ENCODE peak calls at places on chromosomes 11 and 22, in eight cellular contexts. One of them, this sample, is unnamed.

GRCh38 chr11:119745776-119746535 is 17.0 kb upstream of the NECTIN1 start:
- DNase-seq in fibroblast of lung: no peak
- DNase-seq in activated CD8-positive, alpha-beta memory T cell treated with anti-CD3 and anti-CD28 coated beads for 1 hour: no peak
- DNase-seq in AML-193: no peak
- DNase-seq in MCF 10A: no peak
- DNase-seq in EH: no peak
- DNase-seq in activated CD4-positive, alpha-beta T cell treated with anti-CD3 and anti-CD28 coated beads, Interleukin-2, amount 10 ng/mL, durations not matched to agents 7 days and 5 days: no peak
- DNase-seq in nucleus accumbens: no peak
- DNase-seq in this sample: no peak

GRCh38 chr11:78690588-78690987 is 115.9 kb upstream of the NARS2 start:
- DNase-seq in fibroblast of lung: peak; percentile 3
- DNase-seq in activated CD8-positive, alpha-beta memory T cell treated with anti-CD3 and anti-CD28 coated beads for 1 hour: no peak
- DNase-seq in AML-193: no peak
- DNase-seq in MCF 10A: peak; percentile 9
- DNase-seq in EH: peak; percentile 16
- DNase-seq in activated CD4-positive, alpha-beta T cell treated with anti-CD3 and anti-CD28 coated beads, Interleukin-2, amount 10 ng/mL, durations not matched to agents 7 days and 5 days: no peak
- DNase-seq in nucleus accumbens: no peak
- DNase-seq in this sample: no peak

GRCh38 chr11:90916706-90917105 is 693.9 kb upstream of the CHORDC1 start:
- DNase-seq in fibroblast of lung: no peak
- DNase-seq in activated CD8-positive, alpha-beta memory T cell treated with anti-CD3 and anti-CD28 coated beads for 1 hour: no peak
- DNase-seq in AML-193: no peak
- DNase-seq in MCF 10A: no peak
- DNase-seq in EH: no peak
- DNase-seq in activated CD4-positive, alpha-beta T cell treated with anti-CD3 and anti-CD28 coated beads, Interleukin-2, amount 10 ng/mL, durations not matched to agents 7 days and 5 days: no peak
- DNase-seq in nucleus accumbens: no peak
- DNase-seq in this sample: no peak

GRCh38 chr22:26476705-26477340 is 6.8 kb downstream of the HPS4 start:
- DNase-seq in fibroblast of lung: no peak
- DNase-seq in activated CD8-positive, alpha-beta memory T cell treated with anti-CD3 and anti-CD28 coated beads for 1 hour: no peak
- DNase-seq in AML-193: peak; percentile 67
- DNase-seq in MCF 10A: no peak
- DNase-seq in EH: peak; percentile 71
- DNase-seq in activated CD4-positive, alpha-beta T cell treated with anti-CD3 and anti-CD28 coated beads, Interleukin-2, amount 10 ng/mL, durations not matched to agents 7 days and 5 days: no peak
- DNase-seq in nucleus accumbens: no peak
- DNase-seq in this sample: no peak

GRCh38 chr22:31595271-31595670 is 66.7 kb downstream of the PISD start:
- DNase-seq in fibroblast of lung: no peak
- DNase-seq in activated CD8-positive, alpha-beta memory T cell treated with anti-CD3 and anti-CD28 coated beads for 1 hour: no peak
- DNase-seq in AML-193: no peak
- DNase-seq in MCF 10A: no peak
- DNase-seq in EH: no peak
- DNase-seq in activated CD4-positive, alpha-beta T cell treated with anti-CD3 and anti-CD28 coated beads, Interleukin-2, amount 10 ng/mL, durations not matched to agents 7 days and 5 days: no peak
- DNase-seq in nucleus accumbens: no peak
- DNase-seq in this sample: no peak

GRCh38 chr11:396511-396947 is 2.5 kb downstream of the PKP3 start:
- DNase-seq in fibroblast of lung: peak; percentile 33
- DNase-seq in activated CD8-positive, alpha-beta memory T cell treated with anti-CD3 and anti-CD28 coated beads for 1 hour: no peak
- DNase-seq in AML-193: peak; percentile 18
- DNase-seq in MCF 10A: no peak
- DNase-seq in EH: peak; percentile 59
- DNase-seq in activated CD4-positive, alpha-beta T cell treated with anti-CD3 and anti-CD28 coated beads, Interleukin-2, amount 10 ng/mL, durations not matched to agents 7 days and 5 days: no peak
- DNase-seq in nucleus accumbens: no peak
- DNase-seq in this sample: no peak

GRCh38 chr11:22207162-22207561 is 14.3 kb downstream of the ANO5 start:
- DNase-seq in fibroblast of lung: no peak
- DNase-seq in activated CD8-positive, alpha-beta memory T cell treated with anti-CD3 and anti-CD28 coated beads for 1 hour: no peak
- DNase-seq in AML-193: no peak
- DNase-seq in MCF 10A: no peak
- DNase-seq in EH: no peak
- DNase-seq in activated CD4-positive, alpha-beta T cell treated with anti-CD3 and anti-CD28 coated beads, Interleukin-2, amount 10 ng/mL, durations not matched to agents 7 days and 5 days: no peak
- DNase-seq in nucleus accumbens: no peak
- DNase-seq in this sample: no peak

GRCh38 chr22:37160037-37160436 is 10.3 kb upstream of the IL2RB start:
- DNase-seq in fibroblast of lung: no peak
- DNase-seq in activated CD8-positive, alpha-beta memory T cell treated with anti-CD3 and anti-CD28 coated beads for 1 hour: no peak
- DNase-seq in AML-193: no peak
- DNase-seq in MCF 10A: no peak
- DNase-seq in EH: no peak
- DNase-seq in activated CD4-positive, alpha-beta T cell treated with anti-CD3 and anti-CD28 coated beads, Interleukin-2, amount 10 ng/mL, durations not matched to agents 7 days and 5 days: no peak
- DNase-seq in nucleus accumbens: no peak
- DNase-seq in this sample: no peak

GRCh38 chr11:67632982-67633755 is 3.4 kb upstream of the NUDT8 start:
- DNase-seq in fibroblast of lung: no peak
- DNase-seq in activated CD8-positive, alpha-beta memory T cell treated with anti-CD3 and anti-CD28 coated beads for 1 hour: no peak
- DNase-seq in AML-193: no peak
- DNase-seq in MCF 10A: no peak
- DNase-seq in EH: no peak
- DNase-seq in activated CD4-positive, alpha-beta T cell treated with anti-CD3 and anti-CD28 coated beads, Interleukin-2, amount 10 ng/mL, durations not matched to agents 7 days and 5 days: no peak
- DNase-seq in nucleus accumbens: no peak
- DNase-seq in this sample: no peak

GRCh38 chr22:42969348-42969975 is 45.5 kb downstream of the PACSIN2 start:
- DNase-seq in fibroblast of lung: peak; percentile 42
- DNase-seq in activated CD8-positive, alpha-beta memory T cell treated with anti-CD3 and anti-CD28 coated beads for 1 hour: no peak
- DNase-seq in AML-193: no peak
- DNase-seq in MCF 10A: no peak
- DNase-seq in EH: peak; percentile 88
- DNase-seq in activated CD4-positive, alpha-beta T cell treated with anti-CD3 and anti-CD28 coated beads, Interleukin-2, amount 10 ng/mL, durations not matched to agents 7 days and 5 days: no peak
- DNase-seq in nucleus accumbens: no peak
- DNase-seq in this sample: no peak

GRCh38 chr22:27842994-27843431 is 41.5 kb upstream of the MN1 start:
- DNase-seq in fibroblast of lung: no peak
- DNase-seq in activated CD8-positive, alpha-beta memory T cell treated with anti-CD3 and anti-CD28 coated beads for 1 hour: no peak
- DNase-seq in AML-193: no peak
- DNase-seq in MCF 10A: no peak
- DNase-seq in EH: peak; percentile 25
- DNase-seq in activated CD4-positive, alpha-beta T cell treated with anti-CD3 and anti-CD28 coated beads, Interleukin-2, amount 10 ng/mL, durations not matched to agents 7 days and 5 days: no peak
- DNase-seq in nucleus accumbens: no peak
- DNase-seq in this sample: no peak

GRCh38 chr11:87252869-87253268 is 215.1 kb downstream of the TMEM135 start:
- DNase-seq in fibroblast of lung: no peak
- DNase-seq in activated CD8-positive, alpha-beta memory T cell treated with anti-CD3 and anti-CD28 coated beads for 1 hour: no peak
- DNase-seq in AML-193: no peak
- DNase-seq in MCF 10A: no peak
- DNase-seq in EH: peak; percentile 13
- DNase-seq in activated CD4-positive, alpha-beta T cell treated with anti-CD3 and anti-CD28 coated beads, Interleukin-2, amount 10 ng/mL, durations not matched to agents 7 days and 5 days: no peak
- DNase-seq in nucleus accumbens: no peak
- DNase-seq in this sample: no peak

GRCh38 chr22:27757928-27758525 is 43.5 kb downstream of the MN1 start:
- DNase-seq in fibroblast of lung: no peak
- DNase-seq in activated CD8-positive, alpha-beta memory T cell treated with anti-CD3 and anti-CD28 coated beads for 1 hour: no peak
- DNase-seq in AML-193: no peak
- DNase-seq in MCF 10A: no peak
- DNase-seq in EH: no peak
- DNase-seq in activated CD4-positive, alpha-beta T cell treated with anti-CD3 and anti-CD28 coated beads, Interleukin-2, amount 10 ng/mL, durations not matched to agents 7 days and 5 days: no peak
- DNase-seq in nucleus accumbens: no peak
- DNase-seq in this sample: no peak

GRCh38 chr11:645536-645935 is 8.5 kb downstream of the DRD4 start:
- DNase-seq in fibroblast of lung: no peak
- DNase-seq in activated CD8-positive, alpha-beta memory T cell treated with anti-CD3 and anti-CD28 coated beads for 1 hour: no peak
- DNase-seq in AML-193: no peak
- DNase-seq in MCF 10A: no peak
- DNase-seq in EH: no peak
- DNase-seq in activated CD4-positive, alpha-beta T cell treated with anti-CD3 and anti-CD28 coated beads, Interleukin-2, amount 10 ng/mL, durations not matched to agents 7 days and 5 days: no peak
- DNase-seq in nucleus accumbens: no peak
- DNase-seq in this sample: no peak

GRCh38 chr11:102843474-102843873 is at the start of gene MMP3:
- DNase-seq in fibroblast of lung: no peak
- DNase-seq in activated CD8-positive, alpha-beta memory T cell treated with anti-CD3 and anti-CD28 coated beads for 1 hour: no peak
- DNase-seq in AML-193: no peak
- DNase-seq in MCF 10A: peak; percentile 48
- DNase-seq in EH: peak; percentile 87
- DNase-seq in activated CD4-positive, alpha-beta T cell treated with anti-CD3 and anti-CD28 coated beads, Interleukin-2, amount 10 ng/mL, durations not matched to agents 7 days and 5 days: no peak
- DNase-seq in nucleus accumbens: no peak
- DNase-seq in this sample: no peak

GRCh38 chr11:70270877-70271634 is 566 bp downstream of the PPFIA1 start:
- DNase-seq in fibroblast of lung: peak; percentile 50
- DNase-seq in activated CD8-positive, alpha-beta memory T cell treated with anti-CD3 and anti-CD28 coated beads for 1 hour: peak; percentile 28
- DNase-seq in AML-193: peak; percentile 13
- DNase-seq in MCF 10A: peak; percentile 44
- DNase-seq in EH: peak; percentile 76
- DNase-seq in activated CD4-positive, alpha-beta T cell treated with anti-CD3 and anti-CD28 coated beads, Interleukin-2, amount 10 ng/mL, durations not matched to agents 7 days and 5 days: peak; percentile 43
- DNase-seq in nucleus accumbens: no peak
- DNase-seq in this sample: peak; percentile 35

GRCh38 chr11:7904910-7905309 is 26.2 kb downstream of the OR10A6 start:
- DNase-seq in fibroblast of lung: peak; percentile 62
- DNase-seq in activated CD8-positive, alpha-beta memory T cell treated with anti-CD3 and anti-CD28 coated beads for 1 hour: no peak
- DNase-seq in AML-193: no peak
- DNase-seq in MCF 10A: peak; percentile 8
- DNase-seq in EH: peak; percentile 74
- DNase-seq in activated CD4-positive, alpha-beta T cell treated with anti-CD3 and anti-CD28 coated beads, Interleukin-2, amount 10 ng/mL, durations not matched to agents 7 days and 5 days: no peak
- DNase-seq in nucleus accumbens: no peak
- DNase-seq in this sample: no peak

GRCh38 chr11:66341502-66342126 is 3.3 kb downstream of the BRMS1 start:
- DNase-seq in fibroblast of lung: no peak
- DNase-seq in activated CD8-positive, alpha-beta memory T cell treated with anti-CD3 and anti-CD28 coated beads for 1 hour: no peak
- DNase-seq in AML-193: no peak
- DNase-seq in MCF 10A: no peak
- DNase-seq in EH: no peak
- DNase-seq in activated CD4-positive, alpha-beta T cell treated with anti-CD3 and anti-CD28 coated beads, Interleukin-2, amount 10 ng/mL, durations not matched to agents 7 days and 5 days: no peak
- DNase-seq in nucleus accumbens: no peak
- DNase-seq in this sample: no peak

GRCh38 chr11:131760191-131760951 is 390.0 kb downstream of the NTM start:
- DNase-seq in fibroblast of lung: peak; percentile 86
- DNase-seq in activated CD8-positive, alpha-beta memory T cell treated with anti-CD3 and anti-CD28 coated beads for 1 hour: no peak
- DNase-seq in AML-193: no peak
- DNase-seq in MCF 10A: no peak
- DNase-seq in EH: peak; percentile 96
- DNase-seq in activated CD4-positive, alpha-beta T cell treated with anti-CD3 and anti-CD28 coated beads, Interleukin-2, amount 10 ng/mL, durations not matched to agents 7 days and 5 days: no peak
- DNase-seq in nucleus accumbens: no peak
- DNase-seq in this sample: no peak

GRCh38 chr22:19757140-19757984 is 3.2 kb upstream of the TBX1 start:
- DNase-seq in fibroblast of lung: no peak
- DNase-seq in activated CD8-positive, alpha-beta memory T cell treated with anti-CD3 and anti-CD28 coated beads for 1 hour: no peak
- DNase-seq in AML-193: no peak
- DNase-seq in MCF 10A: no peak
- DNase-seq in EH: no peak
- DNase-seq in activated CD4-positive, alpha-beta T cell treated with anti-CD3 and anti-CD28 coated beads, Interleukin-2, amount 10 ng/mL, durations not matched to agents 7 days and 5 days: no peak
- DNase-seq in nucleus accumbens: no peak
- DNase-seq in this sample: no peak

GRCh38 chr11:9153651-9154050 is 62.3 kb upstream of the SCUBE2 start:
- DNase-seq in fibroblast of lung: no peak
- DNase-seq in activated CD8-positive, alpha-beta memory T cell treated with anti-CD3 and anti-CD28 coated beads for 1 hour: no peak
- DNase-seq in AML-193: no peak
- DNase-seq in MCF 10A: no peak
- DNase-seq in EH: no peak
- DNase-seq in activated CD4-positive, alpha-beta T cell treated with anti-CD3 and anti-CD28 coated beads, Interleukin-2, amount 10 ng/mL, durations not matched to agents 7 days and 5 days: no peak
- DNase-seq in nucleus accumbens: no peak
- DNase-seq in this sample: no peak

GRCh38 chr11:125833016-125833415 is at the start of gene PATE4:
- DNase-seq in fibroblast of lung: no peak
- DNase-seq in activated CD8-positive, alpha-beta memory T cell treated with anti-CD3 and anti-CD28 coated beads for 1 hour: no peak
- DNase-seq in AML-193: no peak
- DNase-seq in MCF 10A: no peak
- DNase-seq in EH: no peak
- DNase-seq in activated CD4-positive, alpha-beta T cell treated with anti-CD3 and anti-CD28 coated beads, Interleukin-2, amount 10 ng/mL, durations not matched to agents 7 days and 5 days: no peak
- DNase-seq in nucleus accumbens: no peak
- DNase-seq in this sample: no peak

GRCh38 chr22:50035976-50036375 is 22.1 kb downstream of the TTLL8 start:
- DNase-seq in fibroblast of lung: no peak
- DNase-seq in activated CD8-positive, alpha-beta memory T cell treated with anti-CD3 and anti-CD28 coated beads for 1 hour: no peak
- DNase-seq in AML-193: no peak
- DNase-seq in MCF 10A: no peak
- DNase-seq in EH: no peak
- DNase-seq in activated CD4-positive, alpha-beta T cell treated with anti-CD3 and anti-CD28 coated beads, Interleukin-2, amount 10 ng/mL, durations not matched to agents 7 days and 5 days: no peak
- DNase-seq in nucleus accumbens: no peak
- DNase-seq in this sample: no peak

GRCh38 chr22:23219787-23220484 is 39.6 kb downstream of the BCR start:
- DNase-seq in fibroblast of lung: peak; percentile 44
- DNase-seq in activated CD8-positive, alpha-beta memory T cell treated with anti-CD3 and anti-CD28 coated beads for 1 hour: no peak
- DNase-seq in AML-193: peak; percentile 69
- DNase-seq in MCF 10A: peak; percentile 83
- DNase-seq in EH: peak; percentile 73
- DNase-seq in activated CD4-positive, alpha-beta T cell treated with anti-CD3 and anti-CD28 coated beads, Interleukin-2, amount 10 ng/mL, durations not matched to agents 7 days and 5 days: peak; percentile 74
- DNase-seq in nucleus accumbens: no peak
- DNase-seq in this sample: peak; percentile 40

GRCh38 chr11:61746654-61747388 is 5.6 kb upstream of the MYRF start:
- DNase-seq in fibroblast of lung: no peak
- DNase-seq in activated CD8-positive, alpha-beta memory T cell treated with anti-CD3 and anti-CD28 coated beads for 1 hour: no peak
- DNase-seq in AML-193: no peak
- DNase-seq in MCF 10A: peak; percentile 30
- DNase-seq in EH: no peak
- DNase-seq in activated CD4-positive, alpha-beta T cell treated with anti-CD3 and anti-CD28 coated beads, Interleukin-2, amount 10 ng/mL, durations not matched to agents 7 days and 5 days: no peak
- DNase-seq in nucleus accumbens: no peak
- DNase-seq in this sample: no peak

GRCh38 chr11:67492801-67493547 is 10.1 kb downstream of the AIP start:
- DNase-seq in fibroblast of lung: no peak
- DNase-seq in activated CD8-positive, alpha-beta memory T cell treated with anti-CD3 and anti-CD28 coated beads for 1 hour: no peak
- DNase-seq in AML-193: no peak
- DNase-seq in MCF 10A: no peak
- DNase-seq in EH: no peak
- DNase-seq in activated CD4-positive, alpha-beta T cell treated with anti-CD3 and anti-CD28 coated beads, Interleukin-2, amount 10 ng/mL, durations not matched to agents 7 days and 5 days: no peak
- DNase-seq in nucleus accumbens: no peak
- DNase-seq in this sample: no peak

GRCh38 chr11:60389279-60389910 is 6.9 kb upstream of the MS4A14 start:
- DNase-seq in fibroblast of lung: no peak
- DNase-seq in activated CD8-positive, alpha-beta memory T cell treated with anti-CD3 and anti-CD28 coated beads for 1 hour: no peak
- DNase-seq in AML-193: peak; percentile 27
- DNase-seq in MCF 10A: no peak
- DNase-seq in EH: no peak
- DNase-seq in activated CD4-positive, alpha-beta T cell treated with anti-CD3 and anti-CD28 coated beads, Interleukin-2, amount 10 ng/mL, durations not matched to agents 7 days and 5 days: no peak
- DNase-seq in nucleus accumbens: no peak
- DNase-seq in this sample: no peak

GRCh38 chr11:65504671-65505433 is 6.0 kb downstream of the MALAT1 start:
- DNase-seq in fibroblast of lung: peak; percentile 47
- DNase-seq in activated CD8-positive, alpha-beta memory T cell treated with anti-CD3 and anti-CD28 coated beads for 1 hour: no peak
- DNase-seq in AML-193: no peak
- DNase-seq in MCF 10A: no peak
- DNase-seq in EH: peak; percentile 59
- DNase-seq in activated CD4-positive, alpha-beta T cell treated with anti-CD3 and anti-CD28 coated beads, Interleukin-2, amount 10 ng/mL, durations not matched to agents 7 days and 5 days: no peak
- DNase-seq in nucleus accumbens: peak; percentile 58
- DNase-seq in this sample: no peak

GRCh38 chr11:41273908-41274307 is 185.5 kb downstream of the LRRC4C start:
- DNase-seq in fibroblast of lung: no peak
- DNase-seq in activated CD8-positive, alpha-beta memory T cell treated with anti-CD3 and anti-CD28 coated beads for 1 hour: no peak
- DNase-seq in AML-193: no peak
- DNase-seq in MCF 10A: no peak
- DNase-seq in EH: no peak
- DNase-seq in activated CD4-positive, alpha-beta T cell treated with anti-CD3 and anti-CD28 coated beads, Interleukin-2, amount 10 ng/mL, durations not matched to agents 7 days and 5 days: no peak
- DNase-seq in nucleus accumbens: no peak
- DNase-seq in this sample: no peak

GRCh38 chr22:43053176-43053575 is 36.0 kb downstream of the TTLL1 start:
- DNase-seq in fibroblast of lung: no peak
- DNase-seq in activated CD8-positive, alpha-beta memory T cell treated with anti-CD3 and anti-CD28 coated beads for 1 hour: no peak
- DNase-seq in AML-193: no peak
- DNase-seq in MCF 10A: no peak
- DNase-seq in EH: no peak
- DNase-seq in activated CD4-positive, alpha-beta T cell treated with anti-CD3 and anti-CD28 coated beads, Interleukin-2, amount 10 ng/mL, durations not matched to agents 7 days and 5 days: no peak
- DNase-seq in nucleus accumbens: no peak
- DNase-seq in this sample: no peak

GRCh38 chr11:117649656-117650055 is 147.4 kb downstream of the DSCAML1 start:
- DNase-seq in fibroblast of lung: no peak
- DNase-seq in activated CD8-positive, alpha-beta memory T cell treated with anti-CD3 and anti-CD28 coated beads for 1 hour: no peak
- DNase-seq in AML-193: no peak
- DNase-seq in MCF 10A: no peak
- DNase-seq in EH: no peak
- DNase-seq in activated CD4-positive, alpha-beta T cell treated with anti-CD3 and anti-CD28 coated beads, Interleukin-2, amount 10 ng/mL, durations not matched to agents 7 days and 5 days: no peak
- DNase-seq in nucleus accumbens: no peak
- DNase-seq in this sample: no peak

GRCh38 chr11:75725552-75726320 is 8.1 kb downstream of the MOGAT2 start:
- DNase-seq in fibroblast of lung: no peak
- DNase-seq in activated CD8-positive, alpha-beta memory T cell treated with anti-CD3 and anti-CD28 coated beads for 1 hour: no peak
- DNase-seq in AML-193: no peak
- DNase-seq in MCF 10A: no peak
- DNase-seq in EH: no peak
- DNase-seq in activated CD4-positive, alpha-beta T cell treated with anti-CD3 and anti-CD28 coated beads, Interleukin-2, amount 10 ng/mL, durations not matched to agents 7 days and 5 days: no peak
- DNase-seq in nucleus accumbens: no peak
- DNase-seq in this sample: no peak

GRCh38 chr22:22855617-22856308 is 31.9 kb upstream of the IGLL5 start:
- DNase-seq in fibroblast of lung: no peak
- DNase-seq in activated CD8-positive, alpha-beta memory T cell treated with anti-CD3 and anti-CD28 coated beads for 1 hour: peak; percentile 28
- DNase-seq in AML-193: peak; percentile 2
- DNase-seq in MCF 10A: peak; percentile 34
- DNase-seq in EH: peak; percentile 28
- DNase-seq in activated CD4-positive, alpha-beta T cell treated with anti-CD3 and anti-CD28 coated beads, Interleukin-2, amount 10 ng/mL, durations not matched to agents 7 days and 5 days: peak; percentile 30
- DNase-seq in nucleus accumbens: no peak
- DNase-seq in this sample: no peak

GRCh38 chr11:131305005-131305404 is 65.4 kb upstream of the NTM start:
- DNase-seq in fibroblast of lung: no peak
- DNase-seq in activated CD8-positive, alpha-beta memory T cell treated with anti-CD3 and anti-CD28 coated beads for 1 hour: no peak
- DNase-seq in AML-193: no peak
- DNase-seq in MCF 10A: no peak
- DNase-seq in EH: no peak
- DNase-seq in activated CD4-positive, alpha-beta T cell treated with anti-CD3 and anti-CD28 coated beads, Interleukin-2, amount 10 ng/mL, durations not matched to agents 7 days and 5 days: no peak
- DNase-seq in nucleus accumbens: no peak
- DNase-seq in this sample: no peak

This sample was measured in activated T-helper 2 cell treated with anti-CD3 and anti-CD28 coated beads, Interferon-gamma antibody, Interleukin-2, Interleukin-4, amounts not matched to agents 10 μg/mL and 5 μg/mL and 100 μg/mL, durations not matched to agents 14 hours and 24 hours and 36 hours.